ENCODE peak calls at places on chromosomes 3 and 15, in four cellular contexts. O is heart left ventricle, V is IMR-90, S is suprapubic skin. R is an unnamed sample.

GRCh38 chr15:23648920-23649515 is 1.4 kb upstream of the MAGEL2 start:
- DNase-seq in O (no peak), V (no peak), S (no peak), R (peak; percentile 66)

GRCh38 chr15:24857777-24858176 is 97.0 kb upstream of the SNRPN start:
- DNase-seq in O (no peak), V (peak; percentile 61), S (no peak), R (no peak)

GRCh38 chr15:77311020-77311419 is 108.9 kb downstream of the PEAK1 start:
- DNase-seq in O (no peak), V (no peak), S (no peak), R (no peak)

GRCh38 chr3:192920406-192920805 is 2.8 kb upstream of the MB21D2 start:
- DNase-seq in O (no peak), V (no peak), S (no peak), R (no peak)

GRCh38 chr15:93861413-93861812 is 369.9 kb upstream of the MCTP2 start:
- DNase-seq in O (peak; percentile 26), V (no peak), S (no peak), R (no peak)

GRCh38 chr3:120094776-120095225 is 554 bp upstream of the GSK3B start:
- DNase-seq in O (peak; percentile 100), V (peak; percentile 100), S (peak; percentile 100), R (peak; percentile 93)

GRCh38 chr3:90184861-90185260 is 1077.4 kb downstream of the EPHA3 start:
- DNase-seq in O (no peak), V (peak; percentile 8), S (no peak), R (no peak)

GRCh38 chr15:38705421-38706219 is 141.0 kb upstream of the RASGRP1 start:
- DNase-seq in O (no peak), V (no peak), S (no peak), R (no peak)

GRCh38 chr3:49667701-49668413 is 6.3 kb upstream of the APEH start:
- DNase-seq in O (no peak), V (no peak), S (no peak), R (no peak)

GRCh38 chr3:66393486-66394260 is 107.1 kb downstream of the LRIG1 start:
- DNase-seq in O (no peak), V (peak; percentile 14), S (peak; percentile 37), R (no peak)

GRCh38 chr3:31361391-31362273 is 171.1 kb upstream of the STT3B start:
- DNase-seq in O (no peak), V (peak; percentile 86), S (no peak), R (no peak)

GRCh38 chr15:92840149-92840548 is 60.0 kb upstream of the CHD2 start:
- DNase-seq in O (no peak), V (no peak), S (no peak), R (no peak)

GRCh38 chr3:133531981-133532380 is 41.5 kb upstream of the CDV3 start:
- DNase-seq in O (no peak), V (peak; percentile 96), S (no peak), R (no peak)
- H3K4me3 ChIP-seq in O (no peak overlapping the region), V (no peak overlapping the region), S (no peak overlapping the region), R (no peak overlapping the region)

DNA sequence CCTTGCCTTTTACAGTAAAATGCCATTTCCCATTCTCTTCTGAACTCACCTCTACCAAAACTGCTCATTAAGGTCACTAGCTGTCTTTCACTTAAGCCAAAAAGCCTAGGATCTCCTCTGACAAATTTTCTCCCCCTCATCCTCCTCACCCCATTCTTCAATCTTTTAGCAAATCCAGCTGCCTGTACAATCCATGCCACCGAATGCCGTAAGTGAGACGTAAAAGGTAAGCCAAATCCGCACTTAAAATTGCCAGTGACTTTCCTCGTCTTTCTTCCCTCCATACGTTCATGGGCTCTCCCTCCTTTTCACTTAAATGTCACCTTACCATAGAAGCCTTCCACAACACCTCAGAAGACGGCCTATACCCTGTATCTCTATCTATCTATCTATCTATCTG is 13.8 kb downstream of the PSMD6 start:
- DNase-seq in O (no peak), V (no peak), S (no peak), R (no peak)
- H3K36me3 ChIP-seq in O (peaks cover 53% of the 10 kb centered on the region), V (peaks cover 51% of the 10 kb centered on the region), S (peaks cover 90% of the 10 kb centered on the region), R (peaks cover 23% of the 10 kb centered on the region)

DNA sequence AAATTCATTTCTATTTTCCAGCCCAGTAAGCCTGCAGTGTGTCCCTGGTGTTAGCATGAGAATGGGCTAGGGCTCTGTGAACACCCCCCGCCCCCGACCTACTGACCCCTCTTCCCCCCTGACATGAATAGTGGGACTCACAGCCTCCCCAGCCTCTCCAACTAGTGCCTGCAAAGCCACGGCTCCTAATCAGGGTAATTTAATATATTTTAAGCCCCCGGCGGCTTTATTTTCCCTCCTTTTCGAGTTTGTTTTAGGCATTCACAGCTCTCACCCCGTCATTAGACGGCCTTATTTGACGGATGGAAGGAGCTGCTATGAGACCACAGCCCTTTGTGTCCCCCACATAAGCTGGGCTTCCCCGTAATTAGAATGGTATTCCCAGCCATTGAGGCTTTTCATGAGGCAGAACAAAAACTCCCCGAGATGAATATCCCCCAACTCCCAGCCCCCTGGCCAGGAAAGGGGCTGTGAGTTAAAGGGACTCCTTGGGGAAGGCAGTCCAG is 78.3 kb upstream of the POLG start:
- DNase-seq in O (no peak), V (no peak), S (no peak), R (peak; percentile 76)
- H3K27me3 ChIP-seq in O (peaks cover 95% of the 10 kb centered on the region), V (peaks cover 89% of the 10 kb centered on the region), S (peaks cover 100% of the 10 kb centered on the region), R (peaks cover 91% of the 10 kb centered on the region)

DNA sequence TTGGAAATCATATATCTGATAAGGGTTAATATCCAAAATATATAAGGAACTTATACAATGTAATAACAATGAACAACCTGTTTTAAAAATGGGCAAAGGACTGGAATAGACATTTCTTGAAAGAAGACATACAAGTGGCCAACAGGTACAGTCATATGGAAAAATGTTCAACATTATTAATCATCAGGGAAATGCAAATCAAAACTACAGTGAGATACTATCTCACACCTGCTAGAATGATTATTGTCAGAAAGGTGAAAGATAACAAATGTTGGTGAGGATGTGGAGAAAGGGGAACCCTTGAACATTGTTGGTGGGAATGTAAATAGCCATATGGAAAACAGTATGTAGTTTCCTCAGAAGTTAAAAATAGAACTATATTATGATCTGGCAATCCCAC is 20.4 kb downstream of the GOLM2 start:
- DNase-seq in O (no peak), V (no peak), S (no peak), R (no peak)
- H3K4me3 ChIP-seq in O (no peak overlapping the region), V (no peak overlapping the region), S (no peak overlapping the region), R (no peak overlapping the region)